ENCODE peak calls at places on chromosomes 16 and 17, in seven cellular contexts. One of them, this sample, is unnamed.

GRCh38 chr17:75047398-75048098 is 523 bp downstream of the KCTD2 start:
- DNase-seq in nucleus accumbens: peak
- DNase-seq in hippocampal formation: no peak
- DNase-seq in NCI-H2081: no peak
- DNase-seq in brain microvascular endothelial cell: no peak
- DNase-seq in OCI-M1: peak
- DNase-seq in HFF-Myc: no peak
- DNase-seq in this sample: no peak

GRCh38 chr17:67520282-67520906 is 143.3 kb downstream of the PITPNC1 start:
- DNase-seq in NCI-H2081: no peak
- DNase-seq in OCI-M1: no peak
- DNase-seq in nucleus accumbens: no peak
- DNase-seq in brain microvascular endothelial cell: no peak
- DNase-seq in hippocampal formation: peak
- DNase-seq in HFF-Myc: no peak
- DNase-seq in this sample: no peak

GRCh38 chr17:51860934-51861561 is 297.5 kb downstream of the CA10 start:
- DNase-seq in OCI-M1: peak
- DNase-seq in nucleus accumbens: peak
- DNase-seq in NCI-H2081: peak
- DNase-seq in brain microvascular endothelial cell: peak
- DNase-seq in hippocampal formation: peak
- DNase-seq in HFF-Myc: no peak
- DNase-seq in this sample: peak

GRCh38 chr17:15273141-15273793 is 8.1 kb upstream of the PMP22 start:
- DNase-seq in HFF-Myc: peak
- DNase-seq in hippocampal formation: no peak
- DNase-seq in brain microvascular endothelial cell: peak
- DNase-seq in OCI-M1: no peak
- DNase-seq in nucleus accumbens: no peak
- DNase-seq in NCI-H2081: no peak
- DNase-seq in this sample: no peak

GRCh38 chr17:54968954-54969400 is 412 bp downstream of the STXBP4 start:
- DNase-seq in brain microvascular endothelial cell: peak
- DNase-seq in OCI-M1: peak
- DNase-seq in nucleus accumbens: peak
- DNase-seq in hippocampal formation: no peak
- DNase-seq in HFF-Myc: no peak
- DNase-seq in NCI-H2081: no peak
- DNase-seq in this sample: no peak

GRCh38 chr17:65085397-65085796 is 28.9 kb upstream of the GNA13 start:
- DNase-seq in brain microvascular endothelial cell: no peak
- DNase-seq in HFF-Myc: no peak
- DNase-seq in nucleus accumbens: no peak
- DNase-seq in OCI-M1: no peak
- DNase-seq in NCI-H2081: no peak
- DNase-seq in hippocampal formation: no peak
- DNase-seq in this sample: no peak

GRCh38 chr16:64539811-64540210 is 582.1 kb downstream of the CDH11 start:
- DNase-seq in NCI-H2081: no peak
- DNase-seq in nucleus accumbens: no peak
- DNase-seq in HFF-Myc: no peak
- DNase-seq in brain microvascular endothelial cell: no peak
- DNase-seq in hippocampal formation: no peak
- DNase-seq in OCI-M1: no peak
- DNase-seq in this sample: no peak

GRCh38 chr17:58741121-58741625 is 14.5 kb upstream of the PPM1E start:
- DNase-seq in HFF-Myc: no peak
- DNase-seq in brain microvascular endothelial cell: no peak
- DNase-seq in hippocampal formation: no peak
- DNase-seq in NCI-H2081: no peak
- DNase-seq in OCI-M1: peak
- DNase-seq in nucleus accumbens: no peak
- DNase-seq in this sample: no peak

GRCh38 chr16:69514366-69514765 is 51.4 kb upstream of the NFAT5 start:
- DNase-seq in hippocampal formation: no peak
- DNase-seq in brain microvascular endothelial cell: no peak
- DNase-seq in HFF-Myc: no peak
- DNase-seq in OCI-M1: no peak
- DNase-seq in NCI-H2081: no peak
- DNase-seq in nucleus accumbens: no peak
- DNase-seq in this sample: no peak

GRCh38 chr17:61406871-61407210 is 7.2 kb downstream of the TBX2 start:
- DNase-seq in HFF-Myc: no peak
- DNase-seq in hippocampal formation: no peak
- DNase-seq in OCI-M1: no peak
- DNase-seq in nucleus accumbens: no peak
- DNase-seq in brain microvascular endothelial cell: no peak
- DNase-seq in NCI-H2081: no peak
- DNase-seq in this sample: no peak

GRCh38 chr17:16406742-16407674 is 8.4 kb upstream of the TRPV2 start:
- DNase-seq in nucleus accumbens: no peak
- DNase-seq in hippocampal formation: no peak
- DNase-seq in HFF-Myc: no peak
- DNase-seq in OCI-M1: no peak
- DNase-seq in NCI-H2081: no peak
- DNase-seq in brain microvascular endothelial cell: no peak
- DNase-seq in this sample: no peak

GRCh38 chr16:10896723-10897122 is 19.7 kb downstream of the CIITA start:
- DNase-seq in nucleus accumbens: no peak
- DNase-seq in NCI-H2081: no peak
- DNase-seq in hippocampal formation: no peak
- DNase-seq in HFF-Myc: no peak
- DNase-seq in OCI-M1: no peak
- DNase-seq in brain microvascular endothelial cell: no peak
- DNase-seq in this sample: no peak

GRCh38 chr17:4001048-4001590 is 36.9 kb upstream of the ATP2A3 start:
- DNase-seq in nucleus accumbens: no peak
- DNase-seq in brain microvascular endothelial cell: no peak
- DNase-seq in OCI-M1: no peak
- DNase-seq in NCI-H2081: no peak
- DNase-seq in HFF-Myc: no peak
- DNase-seq in hippocampal formation: no peak
- DNase-seq in this sample: no peak

GRCh38 chr17:65536573-65537342 is 24.7 kb downstream of the AXIN2 start:
- DNase-seq in NCI-H2081: no peak
- DNase-seq in nucleus accumbens: no peak
- DNase-seq in HFF-Myc: no peak
- DNase-seq in brain microvascular endothelial cell: no peak
- DNase-seq in hippocampal formation: no peak
- DNase-seq in OCI-M1: no peak
- DNase-seq in this sample: no peak

GRCh38 chr16:66878067-66878466 is 2.2 kb upstream of the PDP2 start:
- DNase-seq in HFF-Myc: no peak
- DNase-seq in nucleus accumbens: no peak
- DNase-seq in hippocampal formation: no peak
- DNase-seq in brain microvascular endothelial cell: no peak
- DNase-seq in OCI-M1: peak
- DNase-seq in NCI-H2081: no peak
- DNase-seq in this sample: no peak

GRCh38 chr16:67942200-67942509 is 1.8 kb downstream of the LCAT start:
- DNase-seq in HFF-Myc: no peak
- DNase-seq in nucleus accumbens: no peak
- DNase-seq in brain microvascular endothelial cell: peak
- DNase-seq in hippocampal formation: no peak
- DNase-seq in NCI-H2081: no peak
- DNase-seq in OCI-M1: peak
- DNase-seq in this sample: peak

GRCh38 chr17:55587608-55588139 is 76.4 kb upstream of the SMIM36 start:
- DNase-seq in hippocampal formation: no peak
- DNase-seq in nucleus accumbens: no peak
- DNase-seq in HFF-Myc: peak
- DNase-seq in NCI-H2081: no peak
- DNase-seq in brain microvascular endothelial cell: no peak
- DNase-seq in OCI-M1: no peak
- DNase-seq in this sample: no peak

GRCh38 chr16:1455190-1456171 is 11.1 kb upstream of the CCDC154 start:
- DNase-seq in nucleus accumbens: no peak
- DNase-seq in HFF-Myc: no peak
- DNase-seq in OCI-M1: no peak
- DNase-seq in brain microvascular endothelial cell: no peak
- DNase-seq in NCI-H2081: no peak
- DNase-seq in hippocampal formation: no peak
- DNase-seq in this sample: no peak

GRCh38 chr17:78995761-78996451 is 13.7 kb downstream of the CANT1 start:
- DNase-seq in NCI-H2081: no peak
- DNase-seq in brain microvascular endothelial cell: no peak
- DNase-seq in nucleus accumbens: no peak
- DNase-seq in OCI-M1: no peak
- DNase-seq in hippocampal formation: no peak
- DNase-seq in HFF-Myc: no peak
- DNase-seq in this sample: peak

GRCh38 chr17:6421700-6422604 is 13.0 kb downstream of the AIPL1 start:
- DNase-seq in nucleus accumbens: peak
- DNase-seq in HFF-Myc: no peak
- DNase-seq in hippocampal formation: peak
- DNase-seq in NCI-H2081: peak
- DNase-seq in brain microvascular endothelial cell: peak
- DNase-seq in OCI-M1: peak
- DNase-seq in this sample: peak

GRCh38 chr17:21419299-21420239 is 43.4 kb downstream of the KCNJ12 start:
- DNase-seq in brain microvascular endothelial cell: no peak
- DNase-seq in HFF-Myc: no peak
- DNase-seq in hippocampal formation: no peak
- DNase-seq in nucleus accumbens: no peak
- DNase-seq in NCI-H2081: no peak
- DNase-seq in OCI-M1: no peak
- DNase-seq in this sample: no peak

GRCh38 chr17:63304704-63305261 is 141.3 kb downstream of the CYB561 start:
- DNase-seq in hippocampal formation: no peak
- DNase-seq in brain microvascular endothelial cell: no peak
- DNase-seq in OCI-M1: no peak
- DNase-seq in NCI-H2081: no peak
- DNase-seq in HFF-Myc: no peak
- DNase-seq in nucleus accumbens: no peak
- DNase-seq in this sample: no peak

GRCh38 chr17:58112970-58113631 is 29.9 kb downstream of the DYNLL2 start:
- DNase-seq in hippocampal formation: peak
- DNase-seq in brain microvascular endothelial cell: peak
- DNase-seq in nucleus accumbens: peak
- DNase-seq in NCI-H2081: peak
- DNase-seq in HFF-Myc: peak
- DNase-seq in OCI-M1: peak
- DNase-seq in this sample: no peak

GRCh38 chr17:83051423-83052240 is 27.8 kb upstream of the METRNL start:
- DNase-seq in hippocampal formation: peak
- DNase-seq in HFF-Myc: peak
- DNase-seq in NCI-H2081: peak
- DNase-seq in OCI-M1: peak
- DNase-seq in nucleus accumbens: peak
- DNase-seq in brain microvascular endothelial cell: peak
- DNase-seq in this sample: peak

GRCh38 chr16:89553733-89554132 is 6.7 kb upstream of the RPL13 start:
- DNase-seq in hippocampal formation: no peak
- DNase-seq in brain microvascular endothelial cell: no peak
- DNase-seq in HFF-Myc: no peak
- DNase-seq in NCI-H2081: no peak
- DNase-seq in OCI-M1: no peak
- DNase-seq in nucleus accumbens: no peak
- DNase-seq in this sample: no peak

GRCh38 chr16:47063011-47063724 is 80.6 kb downstream of the NETO2 start:
- DNase-seq in hippocampal formation: no peak
- DNase-seq in NCI-H2081: no peak
- DNase-seq in nucleus accumbens: no peak
- DNase-seq in HFF-Myc: no peak
- DNase-seq in OCI-M1: no peak
- DNase-seq in brain microvascular endothelial cell: no peak
- DNase-seq in this sample: no peak

This sample was measured in substantia nigra.